ENCODE peak calls at places on chromosomes 2 and 18, in ten cellular contexts. P is suprapubic skin, H is prostate gland, U is coronary artery, O is endothelial cell, L is neural crest cell, I is K562, G is foreskin fibroblast, B is spleen, Z is HFFc6. M is an unnamed sample.

GRCh38 chr2:69524799-69525198 is 87.6 kb upstream of the NFU1 start:
- DNase-seq in L (no peak), H (no peak), O (no peak), G (no peak), P (no peak), B (no peak), I (no peak), U (no peak), Z (no peak), M (no peak)

GRCh38 chr2:85578243-85579180 is 1.1 kb downstream of the VAMP8 start:
- DNase-seq in L (no peak), B (peak), U (no peak), P (no peak), G (peak), Z (no peak), O (no peak), H (no peak), I (peak), M (no peak)

GRCh38 chr2:43345391-43345813 is 119.0 kb upstream of the ZFP36L2 start:
- DNase-seq in I (peak), P (peak), H (no peak), G (no peak), B (no peak), U (no peak), L (no peak), Z (no peak), O (no peak), M (peak)

GRCh38 chr2:54577944-54578667 is 122.0 kb downstream of the SPTBN1 start:
- DNase-seq in O (no peak), P (no peak), Z (no peak), G (peak), U (no peak), H (no peak), L (no peak), B (no peak), I (no peak), M (no peak)

GRCh38 chr2:112887904-112888303 is 23.1 kb upstream of the IL37 start:
- DNase-seq in H (no peak), P (no peak), Z (no peak), L (no peak), G (no peak), B (no peak), I (no peak), U (no peak), O (no peak), M (no peak)

GRCh38 chr2:241639385-241639784 is 1.9 kb downstream of the ATG4B start:
- DNase-seq in B (no peak), I (no peak), P (no peak), Z (no peak), G (no peak), O (no peak), U (no peak), L (no peak), H (no peak), M (no peak)

GRCh38 chr2:241777686-241778627 is 1.3 kb downstream of the GAL3ST2 start:
- DNase-seq in O (peak), P (no peak), U (no peak), B (peak), Z (no peak), L (no peak), G (no peak), I (no peak), H (no peak), M (no peak)

GRCh38 chr2:200039847-200040246 is 84.5 kb downstream of the MAIP1 start:
- DNase-seq in I (no peak), G (peak), O (no peak), U (no peak), H (no peak), P (no peak), B (no peak), L (no peak), Z (peak), M (peak)

GRCh38 chr2:110167326-110167955 is 37.4 kb downstream of the NPHP1 start:
- DNase-seq in U (no peak), B (no peak), H (no peak), I (no peak), G (no peak), Z (no peak), L (no peak), O (no peak), P (no peak), M (peak)

GRCh38 chr2:166180951-166181812 is 53.4 kb upstream of the SCN1A start:
- DNase-seq in L (peak), G (peak), P (no peak), H (peak), Z (peak), I (peak), U (no peak), O (peak), B (peak), M (no peak)

GRCh38 chr2:128492966-128493811 is 174.5 kb upstream of the HS6ST1 start:
- DNase-seq in P (peak), G (no peak), L (no peak), Z (no peak), B (no peak), O (no peak), I (no peak), H (no peak), U (peak), M (no peak)

GRCh38 chr2:224927671-224928173 is 114.5 kb downstream of the DOCK10 start:
- DNase-seq in P (no peak), G (peak), L (no peak), I (no peak), H (peak), O (no peak), U (no peak), Z (peak), B (peak), M (peak)

GRCh38 chr2:218720048-218721041 is 9.7 kb downstream of the TTLL4 start:
- DNase-seq in Z (no peak), P (no peak), I (no peak), L (no peak), O (no peak), U (no peak), G (no peak), B (no peak), H (no peak), M (no peak)

GRCh38 chr2:19653336-19653908 is 248.4 kb downstream of the TTC32 start:
- DNase-seq in G (peak), B (no peak), Z (no peak), P (no peak), O (no peak), I (no peak), U (peak), H (no peak), L (no peak), M (no peak)

GRCh38 chr2:113136828-113137775 is 9.7 kb downstream of the IL1RN start:
- DNase-seq in B (no peak), Z (no peak), L (peak), H (peak), O (peak), I (peak), U (peak), G (peak), P (no peak), M (no peak)

GRCh38 chr2:119711352-119711751 is 32.4 kb downstream of the TMEM177 start:
- DNase-seq in B (no peak), I (no peak), G (no peak), P (no peak), Z (no peak), O (no peak), L (no peak), U (no peak), H (no peak), M (no peak)

GRCh38 chr2:97716695-97717617 is 3.6 kb downstream of the ZAP70 start:
- DNase-seq in G (no peak), U (no peak), H (no peak), L (no peak), B (peak), I (no peak), Z (no peak), O (no peak), P (peak), M (no peak)

GRCh38 chr18:66995270-66995669 is 391.4 kb upstream of the CDH19 start:
- DNase-seq in U (no peak), Z (no peak), H (no peak), B (no peak), O (no peak), G (no peak), P (no peak), L (no peak), I (no peak), M (no peak)

GRCh38 chr2:120180066-120180465 is 43.1 kb downstream of the TMEM185B start:
- DNase-seq in Z (no peak), G (no peak), P (no peak), U (no peak), O (no peak), H (no peak), I (no peak), B (no peak), L (no peak), M (no peak)

GRCh38 chr2:240858321-240858720 is 10.3 kb upstream of the AGXT start:
- DNase-seq in U (no peak), G (no peak), Z (no peak), I (no peak), P (no peak), H (no peak), L (no peak), B (no peak), O (no peak), M (no peak)

GRCh38 chr18:10205136-10205535 is 249.3 kb upstream of the APCDD1 start:
- DNase-seq in H (no peak), B (no peak), P (no peak), L (no peak), O (no peak), I (no peak), U (no peak), Z (no peak), G (peak), M (peak)

GRCh38 chr2:95760839-95761525 is 169.2 kb downstream of the TRIM43 start:
- DNase-seq in P (no peak), I (peak), L (no peak), B (no peak), G (peak), H (no peak), Z (peak), U (no peak), O (no peak), M (peak)

GRCh38 chr18:79300382-79300781 is 95.3 kb upstream of the NFATC1 start:
- DNase-seq in O (no peak), P (no peak), U (no peak), H (no peak), B (no peak), L (no peak), I (no peak), Z (no peak), G (no peak), M (no peak)

GRCh38 chr2:144943293-144943941 is 423.5 kb upstream of the ZEB2 start:
- DNase-seq in U (no peak), H (no peak), Z (no peak), P (no peak), O (no peak), G (no peak), B (no peak), L (no peak), I (no peak), M (no peak)

GRCh38 chr2:71711470-71711857 is 258.1 kb downstream of the DYSF start:
- DNase-seq in L (no peak), P (peak), G (peak), H (no peak), B (no peak), O (no peak), I (no peak), Z (peak), U (no peak), M (peak)

GRCh38 chr18:49339146-49339545 is 121.3 kb downstream of the DYM start:
- DNase-seq in B (no peak), P (no peak), I (no peak), L (no peak), G (no peak), O (no peak), H (no peak), U (no peak), Z (no peak), M (no peak)

GRCh38 chr2:189386741-189387140 is 54.5 kb upstream of the WDR75 start:
- DNase-seq in U (no peak), O (no peak), L (no peak), I (no peak), B (no peak), P (no peak), H (no peak), Z (no peak), G (no peak), M (no peak)

GRCh38 chr2:18855027-18855426 is 265.7 kb upstream of the NT5C1B start:
- DNase-seq in I (no peak), U (no peak), L (no peak), O (no peak), H (no peak), Z (peak), B (no peak), P (no peak), G (peak), M (no peak)

GRCh38 chr2:156065912-156066311 is 266.6 kb downstream of the NR4A2 start:
- DNase-seq in P (no peak), H (no peak), O (no peak), U (no peak), Z (no peak), L (no peak), I (peak), B (no peak), G (no peak), M (no peak)
- TF ChIP-seq CTCF in P (no peak), H (no peak), O (no peak), U (no peak), Z (no peak), L (peak), I (peak), B (no peak), G (no peak), M (no peak)

DNA sequence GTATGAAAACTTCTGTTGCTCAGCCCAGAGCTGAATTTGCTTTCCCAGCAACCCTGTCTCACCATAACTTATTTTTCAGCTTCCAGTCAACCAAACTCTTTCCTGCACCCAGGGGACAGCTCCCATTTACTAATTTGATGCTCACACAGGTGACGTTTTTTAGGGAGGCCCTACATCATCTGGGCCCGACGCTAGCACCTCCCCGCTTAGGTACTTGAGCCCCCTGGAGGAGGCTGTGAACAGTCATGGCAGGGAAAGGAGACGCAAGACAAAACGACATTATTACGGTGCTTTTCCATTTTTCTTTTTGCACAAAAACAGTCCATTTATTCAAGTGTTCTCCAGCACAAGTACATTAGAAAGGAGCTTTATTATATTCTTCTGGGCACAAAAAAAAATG is 59.2 kb upstream of the POMC start:
- DNase-seq in I (peak), G (no peak), U (no peak), O (no peak), P (no peak), Z (no peak), B (no peak), H (no peak), L (no peak), M (no peak)
- TF ChIP-seq CTCF in I (peak), G (no peak), U (no peak), O (no peak), P (no peak), Z (no peak), B (no peak), H (no peak), L (no peak), M (no peak)

DNA sequence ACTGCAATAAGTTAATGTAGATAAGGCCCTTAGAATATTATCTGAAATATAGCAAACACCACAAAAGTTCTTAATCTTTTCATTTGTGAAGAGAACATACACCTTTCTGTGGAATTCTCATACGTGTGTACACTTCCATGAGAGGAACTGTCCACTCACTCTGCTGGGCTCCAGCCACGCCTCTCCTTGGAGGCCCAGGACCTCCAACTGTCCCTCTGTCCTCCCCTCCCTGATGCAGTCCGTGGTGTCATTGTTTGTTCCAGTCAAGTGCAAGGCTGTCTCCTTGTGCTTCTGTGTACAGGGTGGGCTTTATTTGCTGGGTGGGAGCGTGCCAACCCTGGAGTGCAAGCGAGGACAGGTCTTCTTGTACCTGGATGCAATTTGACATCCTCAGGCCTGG is 8.7 kb downstream of the RAB12 start:
- DNase-seq in Z (no peak), P (no peak), U (no peak), I (no peak), B (no peak), G (no peak), H (no peak), O (no peak), L (no peak), M (no peak)
- TF ChIP-seq CTCF in Z (no peak), P (no peak), U (no peak), I (no peak), B (no peak), G (no peak), H (no peak), O (no peak), L (no peak), M (no peak)

DNA sequence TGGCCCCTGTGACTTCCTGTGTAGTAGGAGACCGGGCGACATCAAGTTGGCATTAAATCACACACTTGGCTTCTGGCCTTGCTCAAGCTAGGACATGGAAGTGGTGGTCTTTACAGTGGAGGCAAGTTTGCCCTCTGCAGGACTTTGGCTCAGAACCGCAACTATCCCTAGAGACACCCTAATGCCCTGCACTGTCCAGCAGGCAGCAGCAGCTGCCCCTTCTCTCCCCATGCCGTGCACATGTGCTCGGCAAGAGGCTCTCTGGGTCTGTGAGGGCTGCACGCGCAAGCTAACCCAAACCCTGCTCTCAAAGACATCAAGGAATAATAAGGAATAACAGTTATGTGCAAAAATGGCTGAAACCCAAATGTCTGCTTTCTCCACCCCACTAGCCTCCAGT is 106.5 kb downstream of the COL6A3 start:
- DNase-seq in P (no peak), I (no peak), B (no peak), Z (no peak), L (no peak), H (no peak), G (no peak), U (no peak), O (no peak), M (no peak)
- TF ChIP-seq CTCF in P (no peak), I (no peak), B (no peak), Z (no peak), L (no peak), H (no peak), G (no peak), U (no peak), O (no peak), M (no peak)

GRCh38 chr2:176094307-176094706 is 1.8 kb downstream of the HOXD13 start:
- DNase-seq in Z (no peak), O (no peak), I (no peak), U (no peak), L (no peak), G (no peak), H (no peak), P (no peak), B (no peak), M (no peak)

GRCh38 chr2:176093889-176094232 is 1.3 kb downstream of the HOXD13 start:
- DNase-seq in L (no peak), O (no peak), I (no peak), Z (no peak), P (no peak), G (no peak), U (no peak), H (no peak), B (no peak), M (no peak)

GRCh38 chr2:176091329-176092258 is 927 bp upstream of the HOXD13 start:
- DNase-seq in O (no peak), Z (no peak), L (no peak), G (no peak), U (no peak), P (peak), I (no peak), H (no peak), B (no peak), M (no peak)

GRCh38 chr2:176092270-176093144 is at the start of gene HOXD13:
- DNase-seq in H (peak), I (no peak), L (no peak), Z (no peak), G (peak), B (no peak), O (no peak), U (no peak), P (peak), M (no peak)

GRCh38 chr2:176093145-176093888 is 796 bp downstream of the HOXD13 start:
- DNase-seq in G (peak), I (no peak), P (peak), H (no peak), L (no peak), O (no peak), U (no peak), B (no peak), Z (no peak), M (no peak)
- TF ChIP-seq CTCF in G (peak), I (no peak), P (no peak), H (peak), L (peak), O (no peak), U (no peak), B (no peak), Z (peak), M (no peak)

M was measured in astrocyte.